ENCODE peak calls at places on chromosomes 13 and 19, in eight cellular contexts. E is Peyer's patch, D is heart left ventricle, S is HCT116, Y is uterus, L is breast epithelium, G is stomach, H is endothelial cell of umbilical vein. Z is an unnamed sample.

GRCh38 chr19:30171795-30172642 is 200.2 kb upstream of the ZNF536 start:
- DNase-seq in E (no peak), D (no peak), S (no peak), Y (no peak), L (no peak), G (no peak), H (no peak), Z (no peak)

GRCh38 chr19:28303502-28303901 is 909.4 kb downstream of the UQCRFS1 start:
- DNase-seq in E (no peak), D (no peak), S (no peak), Y (no peak), L (no peak), G (no peak), H (no peak), Z (no peak)

GRCh38 chr19:42018503-42019193 is 24.6 kb upstream of the ATP1A3 start:
- DNase-seq in E (no peak), D (peak), S (no peak), Y (no peak), L (no peak), G (no peak), H (no peak), Z (no peak)

GRCh38 chr19:21838646-21839045 is 2.7 kb upstream of the ZNF43 start:
- DNase-seq in E (no peak), D (no peak), S (no peak), Y (no peak), L (no peak), G (no peak), H (no peak), Z (no peak)

GRCh38 chr13:113327766-113328391 is 30.8 kb downstream of the LAMP1 start:
- DNase-seq in E (no peak), D (no peak), S (no peak), Y (no peak), L (no peak), G (no peak), H (no peak), Z (no peak)

GRCh38 chr13:48493851-48494250 is 39.0 kb downstream of the RCBTB2 start:
- DNase-seq in E (no peak), D (no peak), S (no peak), Y (no peak), L (no peak), G (no peak), H (peak), Z (no peak)

GRCh38 chr19:11295665-11296245 is at the start of gene TSPAN16:
- DNase-seq in E (no peak), D (no peak), S (no peak), Y (no peak), L (no peak), G (no peak), H (no peak), Z (no peak)

GRCh38 chr13:71515639-71516038 is 351.4 kb downstream of the DACH1 start:
- DNase-seq in E (no peak), D (no peak), S (no peak), Y (no peak), L (no peak), G (no peak), H (peak), Z (no peak)

GRCh38 chr13:31328549-31329229 is 128.9 kb downstream of the B3GLCT start:
- DNase-seq in E (no peak), D (no peak), S (no peak), Y (no peak), L (no peak), G (no peak), H (no peak), Z (no peak)

GRCh38 chr19:33903489-33903850 is 106.8 kb downstream of the KCTD15 start:
- DNase-seq in E (no peak), D (no peak), S (no peak), Y (no peak), L (no peak), G (no peak), H (no peak), Z (no peak)

GRCh38 chr19:32870154-32870573 is 597 bp upstream of the SLC7A9 start:
- DNase-seq in E (peak), D (no peak), S (no peak), Y (no peak), L (no peak), G (peak), H (no peak), Z (no peak)

GRCh38 chr13:89307278-89307677 is 1636.1 kb downstream of the SLITRK5 start:
- DNase-seq in E (no peak), D (no peak), S (no peak), Y (no peak), L (no peak), G (no peak), H (no peak), Z (no peak)

GRCh38 chr19:7705387-7706187 is 3.7 kb upstream of the FCER2 start:
- DNase-seq in E (peak), D (peak), S (no peak), Y (no peak), L (no peak), G (peak), H (no peak), Z (no peak)

DNA sequence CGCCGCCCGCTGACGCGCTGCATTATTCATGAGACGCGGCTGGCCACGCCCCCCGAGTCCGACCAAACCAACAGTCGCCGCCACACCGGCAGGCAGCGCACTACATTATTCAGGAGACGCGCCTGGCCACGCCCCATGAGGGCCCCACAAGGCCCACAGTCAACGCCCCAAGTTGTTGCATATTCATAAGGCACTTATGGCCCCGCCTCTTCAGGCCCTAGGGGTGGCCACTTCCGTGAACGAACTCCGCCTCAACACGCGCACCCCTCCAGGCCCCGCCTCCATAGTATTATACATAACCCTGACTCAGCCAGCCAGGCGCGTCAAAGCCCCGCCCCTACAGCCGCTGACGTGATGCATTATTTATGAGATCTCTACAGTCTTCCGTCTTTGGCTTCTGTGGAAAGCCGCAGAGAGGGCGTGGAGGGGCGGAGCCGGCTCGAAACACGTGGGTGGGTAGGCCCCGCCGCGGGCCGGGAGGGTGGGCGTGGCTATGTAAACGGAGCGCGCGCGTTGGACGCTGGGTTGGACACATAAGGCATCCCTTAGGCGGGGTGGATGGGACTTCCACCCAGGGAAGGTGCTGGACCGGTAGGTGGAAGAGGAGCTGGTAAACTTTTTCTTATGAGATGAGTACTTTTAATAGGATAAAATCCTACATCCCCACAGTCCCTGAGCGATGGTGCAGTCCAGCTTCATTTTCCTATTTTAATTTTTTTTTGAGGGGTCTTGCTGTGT is 423 bp upstream of the ELL start:
- DNase-seq in E (peak), D (peak), S (peak), Y (peak), L (peak), G (peak), H (peak), Z (peak)
- TF ChIP-seq POLR2A in E (no peak), D (no peak), S (no peak), Y (peak), L (no peak), G (no peak), H (no peak), Z (peak)

GRCh38 chr19:14582894-14583340 is at the start of gene CLEC17A:
- DNase-seq in E (peak), D (no peak), S (no peak), Y (no peak), L (no peak), G (no peak), H (no peak), Z (no peak)
- TF ChIP-seq POLR2A in E (no peak), D (no peak), S (no peak), Y (no peak), L (no peak), G (no peak), H (no peak), Z (no peak)

DNA sequence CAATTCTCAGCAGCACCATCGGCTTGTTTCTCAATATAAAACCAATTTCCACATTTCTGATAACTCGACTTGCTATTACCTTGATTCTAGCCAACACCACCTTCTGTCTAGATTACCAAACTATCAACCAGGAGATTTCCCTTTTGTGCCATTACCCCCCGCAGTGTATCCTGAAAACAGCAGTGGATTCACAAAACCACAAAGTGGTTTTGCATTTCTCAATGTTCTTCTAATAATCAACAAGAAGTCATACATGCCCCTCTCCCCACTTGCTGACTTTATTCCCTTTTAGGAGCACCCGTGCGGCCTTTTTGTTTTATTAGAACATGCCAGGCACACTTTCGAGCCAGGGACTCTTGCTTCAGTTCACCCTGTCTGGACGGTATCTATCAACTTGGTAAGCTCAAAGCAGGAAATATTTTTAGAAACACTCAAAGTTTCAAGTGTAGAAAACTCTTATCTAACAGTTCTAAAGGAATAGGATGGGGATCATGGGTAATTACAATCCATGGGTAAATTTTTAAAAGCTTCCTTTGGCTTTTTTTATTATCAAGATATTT is 967.4 kb downstream of the EFNB2 start:
- DNase-seq in E (no peak), D (no peak), S (no peak), Y (no peak), L (no peak), G (no peak), H (no peak), Z (no peak)
- TF ChIP-seq POLR2A in E (no peak), D (no peak), S (no peak), Y (no peak), L (no peak), G (no peak), H (no peak), Z (no peak)

GRCh38 chr19:2164020-2164988 is 571 bp downstream of the DOT1L start:
- DNase-seq in E (no peak), D (peak), S (no peak), Y (peak), L (no peak), G (no peak), H (peak), Z (no peak)
- TF ChIP-seq POLR2A in E (no peak), D (no peak), S (no peak), Y (no peak), L (no peak), G (no peak), H (peak), Z (no peak)

GRCh38 chr19:6532244-6532999 is 1.6 kb downstream of the TNFSF9 start:
- DNase-seq in E (peak), D (no peak), S (no peak), Y (no peak), L (no peak), G (no peak), H (no peak), Z (no peak)
- TF ChIP-seq POLR2A in E (no peak), D (no peak), S (no peak), Y (no peak), L (no peak), G (no peak), H (no peak), Z (no peak)

DNA sequence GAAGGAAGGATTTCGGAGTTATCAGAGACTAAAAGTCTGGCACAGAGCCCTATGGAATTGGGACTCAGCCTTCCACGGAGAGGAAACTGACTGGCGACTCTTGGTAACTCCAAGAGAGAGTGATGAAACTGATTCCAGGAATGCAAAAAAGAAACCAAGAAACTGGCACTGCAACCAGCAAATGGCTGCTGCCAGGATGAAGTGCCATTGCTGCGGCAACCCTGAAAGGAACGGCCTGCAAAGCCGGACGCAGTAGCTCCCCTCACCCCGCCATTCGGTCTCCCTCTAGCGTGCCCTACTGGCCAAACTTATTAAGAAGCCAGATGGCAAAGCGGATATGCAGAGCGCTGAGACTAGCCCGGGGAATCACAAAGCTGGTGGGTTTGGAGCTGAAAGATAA is 236.0 kb downstream of the PCDH9 start:
- DNase-seq in E (peak), D (peak), S (no peak), Y (no peak), L (peak), G (peak), H (peak), Z (peak)
- TF ChIP-seq POLR2A in E (no peak), D (no peak), S (no peak), Y (no peak), L (no peak), G (no peak), H (no peak), Z (no peak)

DNA sequence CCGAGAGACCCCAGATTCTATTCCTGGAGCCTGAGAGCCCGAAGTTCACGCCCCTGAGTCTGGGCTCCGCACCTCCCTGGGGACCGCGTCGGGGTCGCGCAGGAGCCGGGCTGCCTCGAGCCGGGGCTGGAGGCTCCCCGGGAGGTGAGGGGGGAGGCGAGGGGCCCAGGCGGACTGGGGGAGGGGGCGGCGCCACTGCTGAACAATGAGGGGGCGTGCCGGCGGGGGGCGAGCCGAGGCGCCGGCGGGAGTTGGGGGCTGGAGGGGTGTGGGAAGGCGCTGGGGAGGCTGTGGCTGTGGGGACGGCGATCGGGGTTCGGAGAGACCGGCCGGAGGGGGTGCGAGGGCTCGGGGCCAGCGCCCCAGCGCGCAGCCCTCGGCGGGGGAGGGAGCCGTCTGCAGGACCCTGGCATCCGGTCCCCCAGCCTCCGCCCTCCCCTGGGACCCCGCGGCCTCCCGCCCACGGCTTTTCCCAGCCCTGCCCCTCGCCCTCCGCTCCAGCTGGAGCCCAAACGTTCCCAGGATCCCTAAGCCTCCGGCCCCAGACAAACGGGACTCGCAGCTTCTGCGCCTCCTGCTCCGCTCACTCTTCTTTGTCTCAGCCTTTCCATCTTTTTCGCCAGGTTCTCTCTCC is 917 bp downstream of the PLEKHG2 start:
- DNase-seq in E (peak), D (peak), S (no peak), Y (peak), L (no peak), G (no peak), H (peak), Z (no peak)
- TF ChIP-seq POLR2A in E (no peak), D (no peak), S (no peak), Y (no peak), L (no peak), G (no peak), H (peak), Z (peak)

DNA sequence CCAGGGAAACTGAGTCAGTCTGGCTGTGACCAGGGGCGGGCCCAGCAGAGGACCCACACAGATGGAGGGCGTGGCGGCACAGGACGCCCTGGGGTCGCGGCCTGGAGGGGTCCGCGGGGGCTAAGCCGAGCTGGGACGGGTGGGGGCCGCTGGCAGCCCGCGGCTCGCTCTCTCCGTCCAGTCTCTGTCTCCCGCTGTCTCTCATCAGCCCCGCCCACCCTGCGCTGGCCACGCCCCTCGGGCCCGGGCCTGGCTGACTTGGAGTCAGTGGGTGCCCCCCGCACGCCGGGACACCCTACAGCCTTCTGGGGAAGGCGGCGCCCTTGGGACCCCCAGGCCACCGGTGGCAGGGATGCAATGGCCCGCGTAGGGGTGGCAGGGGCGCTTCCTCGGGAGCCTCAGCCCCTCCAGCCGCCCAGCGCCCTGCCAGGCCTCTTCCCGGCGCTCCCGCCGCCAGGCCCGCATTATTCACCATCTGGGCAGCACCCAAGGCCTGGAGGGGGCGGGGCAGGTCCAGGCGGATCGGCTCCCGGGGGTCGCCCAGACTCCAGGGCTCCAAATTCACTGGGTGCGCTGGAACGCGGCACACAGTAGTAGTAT is at the start of gene TBXA2R:
- DNase-seq in E (peak), D (peak), S (peak), Y (peak), L (no peak), G (peak), H (peak), Z (peak)
- TF ChIP-seq POLR2A in E (no peak), D (no peak), S (no peak), Y (no peak), L (no peak), G (no peak), H (peak), Z (peak)